ENCODE peak calls at places on chromosomes 11 and 22, in eight cellular contexts. Y, S, U, B, J, N, F and C are unnamed samples.
A peak's percentile ranks its signal among the peaks of the same experiment; 100 is the strongest.

GRCh38 chr11:119791047-119791446 is 62.0 kb upstream of the NECTIN1 start:
- DNase-seq in Y (no peak), S (no peak), U (no peak), B (peak; percentile 27), J (no peak), N (no peak), F (no peak), C (no peak)

GRCh38 chr11:14905104-14906033 is 13.3 kb upstream of the CYP2R1 start:
- DNase-seq in Y (peak; percentile 62), S (peak; percentile 86), U (peak; percentile 57), B (peak; percentile 71), J (peak; percentile 43), N (peak; percentile 22), F (peak; percentile 27), C (no peak)

GRCh38 chr11:129143335-129143734 is 48.8 kb downstream of the ARHGAP32 start:
- DNase-seq in Y (no peak), S (peak; percentile 41), U (peak; percentile 56), B (peak; percentile 83), J (peak; percentile 51), N (peak; percentile 63), F (peak; percentile 59), C (peak; percentile 99)

GRCh38 chr11:24145411-24145810 is 351.4 kb upstream of the LUZP2 start:
- DNase-seq in Y (no peak), S (no peak), U (no peak), B (no peak), J (no peak), N (no peak), F (no peak), C (no peak)

GRCh38 chr11:2215561-2216399 is 44.2 kb upstream of the TH start:
- DNase-seq in Y (peak; percentile 44), S (no peak), U (no peak), B (peak; percentile 65), J (no peak), N (no peak), F (no peak), C (no peak)

GRCh38 chr22:35257002-35257320 is 332 bp upstream of the HMGXB4 start:
- DNase-seq in Y (no peak), S (no peak), U (no peak), B (no peak), J (no peak), N (no peak), F (no peak), C (no peak)

GRCh38 chr22:24165673-24166072 is 15.6 kb upstream of the SUSD2 start:
- DNase-seq in Y (no peak), S (no peak), U (no peak), B (no peak), J (no peak), N (no peak), F (no peak), C (peak; percentile 64)

GRCh38 chr11:65589444-65590239 is 6.0 kb downstream of the KCNK7 start:
- DNase-seq in Y (no peak), S (no peak), U (peak; percentile 31), B (no peak), J (no peak), N (no peak), F (no peak), C (no peak)

GRCh38 chr11:100469835-100470234 is 217.3 kb upstream of the ARHGAP42 start:
- DNase-seq in Y (no peak), S (no peak), U (no peak), B (no peak), J (no peak), N (no peak), F (no peak), C (no peak)

GRCh38 chr11:36449566-36450390 is 60.3 kb downstream of the TRAF6 start:
- DNase-seq in Y (no peak), S (no peak), U (no peak), B (no peak), J (no peak), N (no peak), F (no peak), C (no peak)

GRCh38 chr11:64489831-64490441 is 101.1 kb upstream of the SLC22A12 start:
- DNase-seq in Y (peak; percentile 53), S (peak; percentile 49), U (peak; percentile 74), B (no peak), J (peak; percentile 53), N (peak; percentile 23), F (peak; percentile 25), C (peak; percentile 5)

GRCh38 chr22:42820075-42820763 is 36.9 kb downstream of the ARFGAP3 start:
- DNase-seq in Y (no peak), S (no peak), U (no peak), B (no peak), J (no peak), N (no peak), F (no peak), C (peak; percentile 75)

GRCh38 chr11:14916403-14916802 is 24.4 kb upstream of the CYP2R1 start:
- DNase-seq in Y (no peak), S (no peak), U (no peak), B (no peak), J (no peak), N (no peak), F (no peak), C (no peak)

GRCh38 chr11:85809881-85810280 is 1.1 kb downstream of the SYTL2 start:
- DNase-seq in Y (no peak), S (no peak), U (peak; percentile 58), B (peak; percentile 69), J (no peak), N (peak; percentile 17), F (no peak), C (no peak)

GRCh38 chr22:25746012-25746373 is 4.0 kb downstream of the MYO18B start:
- DNase-seq in Y (no peak), S (no peak), U (no peak), B (no peak), J (no peak), N (no peak), F (no peak), C (peak; percentile 66)

DNA sequence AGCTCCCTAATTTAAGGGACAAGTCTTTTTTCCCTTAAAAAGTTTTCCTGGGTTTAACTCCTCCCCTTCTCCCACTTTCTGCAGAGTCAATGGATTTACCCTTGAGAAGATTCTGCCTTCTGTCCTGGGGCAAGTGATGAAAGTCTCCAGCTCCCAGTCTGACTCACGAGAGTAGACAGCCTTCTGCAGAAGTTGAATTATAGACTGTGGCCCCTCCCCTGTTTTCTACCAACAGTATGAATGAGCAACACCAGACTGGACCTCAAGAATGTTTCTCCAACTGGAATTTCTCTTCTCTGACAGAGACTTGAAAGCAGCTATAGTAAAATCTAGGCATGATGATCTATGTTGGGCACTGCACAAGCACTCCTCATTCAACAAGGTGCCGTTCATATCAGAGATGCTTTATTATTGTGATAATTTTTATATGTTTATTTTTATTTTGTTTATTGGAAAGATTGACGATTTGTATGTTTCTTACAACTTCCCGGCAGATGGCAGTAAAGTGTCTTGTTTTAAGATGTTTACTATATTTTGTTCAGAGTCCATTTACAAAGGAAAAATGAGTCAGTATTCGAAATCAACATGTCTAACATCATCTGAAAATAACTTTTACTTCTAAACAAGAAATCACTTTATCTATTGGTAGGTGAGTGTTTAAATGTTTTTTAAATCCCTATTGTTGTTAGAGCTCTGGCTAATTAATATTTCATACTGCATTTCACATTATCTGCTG is 56.6 kb downstream of the LMO2 start:
- DNase-seq in Y (no peak), S (no peak), U (no peak), B (no peak), J (no peak), N (no peak), F (no peak), C (peak; percentile 68)
- TF ChIP-seq CTCF in Y (peak; percentile 36), S (no peak), U (no peak), B (no peak), J (peak; percentile 20), N (peak; percentile 27), F (peak; percentile 41), C (no peak)

GRCh38 chr11:125401235-125401634 is 94.8 kb downstream of the FEZ1 start:
- DNase-seq in Y (no peak), S (no peak), U (no peak), B (no peak), J (no peak), N (no peak), F (no peak), C (no peak)
- H3K4me3 ChIP-seq in Y (no peak overlapping the region), S (no peak overlapping the region), U (no peak overlapping the region), B (no peak overlapping the region), J (no peak overlapping the region), N (no peak overlapping the region), F (no peak overlapping the region), C (no peak overlapping the region)

GRCh38 chr11:68916439-68916838 is 12.7 kb downstream of the IGHMBP2 start:
- DNase-seq in Y (no peak), S (no peak), U (no peak), B (no peak), J (no peak), N (no peak), F (no peak), C (no peak)
- H3K36me3 ChIP-seq in Y (no peaks in the 10 kb centered on the region), S (peaks cover 28% of the 10 kb centered on the region), U (peaks cover 3% of the 10 kb centered on the region), B (peaks cover 77% of the 10 kb centered on the region), J (peaks cover 99% of the 10 kb centered on the region), N (no peaks in the 10 kb centered on the region), F (peaks cover 95% of the 10 kb centered on the region), C (peaks cover 22% of the 10 kb centered on the region)

DNA sequence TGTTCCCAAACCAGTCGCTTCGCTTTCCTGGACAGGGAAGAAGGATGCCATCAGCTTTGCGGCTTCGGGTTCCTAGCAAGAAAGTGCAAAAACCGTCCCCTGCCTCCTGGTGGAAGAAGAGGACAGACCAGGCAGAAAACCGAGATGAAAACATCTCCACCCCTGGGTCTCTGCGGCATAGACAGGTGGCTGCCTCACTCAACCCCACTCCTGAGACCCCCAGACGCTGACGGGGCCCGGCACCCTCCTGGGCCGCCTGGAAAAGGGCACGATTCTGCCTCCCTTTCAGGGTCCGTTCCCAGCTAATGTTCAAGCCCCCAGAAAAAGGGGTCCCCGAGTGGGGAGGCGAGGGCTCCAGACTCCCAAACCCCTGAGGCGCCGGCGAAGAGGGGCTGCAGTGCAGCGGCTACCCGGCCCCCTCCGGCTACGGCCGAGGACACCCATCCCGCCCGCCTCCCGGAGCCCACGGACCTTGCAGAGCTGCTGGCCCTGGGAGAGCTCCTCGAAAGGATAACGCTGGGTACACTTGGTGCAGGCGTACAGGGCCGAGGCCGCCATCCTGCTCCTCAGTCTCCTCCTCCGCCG is 569 bp downstream of the FAM76B start:
- DNase-seq in Y (no peak), S (peak; percentile 17), U (no peak), B (no peak), J (no peak), N (no peak), F (no peak), C (peak; percentile 5)
- TF ChIP-seq CTCF in Y (no peak), S (no peak), U (no peak), B (no peak), J (no peak), N (no peak), F (peak; percentile 8), C (no peak)